ENCODE peak calls at places on chromosomes 11 and 22, in five cellular contexts. S is Peyer's patch, D is A549, V is nephron progenitor cell, G is AG09319. X is an unnamed sample.

GRCh38 chr22:47762141-47762540 is 999.7 kb downstream of the TBC1D22A start:
- DNase-seq in G (no peak), D (no peak), V (no peak), S (no peak), X (no peak)

GRCh38 chr11:32446227-32446626 is 10.9 kb upstream of the WT1 start:
- DNase-seq in G (no peak), D (no peak), S (no peak), V (no peak), X (no peak)

GRCh38 chr11:30358569-30358968 is 35.7 kb downstream of the ARL14EP start:
- DNase-seq in S (no peak), G (no peak), D (no peak), V (no peak), X (no peak)

GRCh38 chr11:108559340-108559739 is 34.2 kb downstream of the EXPH5 start:
- DNase-seq in S (no peak), D (no peak), G (peak; percentile 69), V (no peak), X (peak; percentile 26)

GRCh38 chr22:46072030-46072881 is 78.1 kb upstream of the PPARA start:
- DNase-seq in V (peak; percentile 61), D (no peak), G (no peak), S (no peak), X (peak; percentile 54)

GRCh38 chr11:10725114-10725906 is 25.7 kb upstream of the CTR9 start:
- DNase-seq in D (no peak), V (no peak), G (no peak), S (no peak), X (peak; percentile 74)

GRCh38 chr11:119795231-119795630 is 66.2 kb upstream of the NECTIN1 start:
- DNase-seq in S (no peak), D (peak; percentile 19), G (peak; percentile 5), V (no peak), X (peak; percentile 29)

GRCh38 chr22:33007485-33007884 is 50.7 kb downstream of the SYN3 start:
- DNase-seq in S (no peak), G (no peak), V (no peak), D (no peak), X (no peak)

GRCh38 chr11:111698852-111699559 is 67.2 kb downstream of the PPP2R1B start:
- DNase-seq in S (no peak), G (no peak), D (no peak), V (no peak), X (peak; percentile 17)

GRCh38 chr11:68965901-68966868 is 14.6 kb downstream of the MRGPRD start:
- DNase-seq in S (no peak), G (no peak), V (no peak), D (no peak), X (no peak)

GRCh38 chr22:28608546-28608945 is 71.1 kb downstream of the TTC28 start:
- DNase-seq in D (no peak), S (no peak), V (no peak), G (no peak), X (no peak)

GRCh38 chr11:67301951-67302516 is 1.3 kb upstream of the SSH3 start:
- DNase-seq in S (no peak), V (peak; percentile 68), G (no peak), D (peak; percentile 59), X (no peak)

GRCh38 chr11:98183034-98183433 is 837.7 kb upstream of the CNTN5 start:
- DNase-seq in S (no peak), V (no peak), G (no peak), D (no peak), X (no peak)

GRCh38 chr11:4441500-4441899 is 7.6 kb upstream of the OR52K2 start:
- DNase-seq in S (no peak), V (no peak), D (no peak), G (no peak), X (no peak)

GRCh38 chr22:31929126-31929928 is 15.0 kb upstream of the YWHAH start:
- DNase-seq in V (peak; percentile 25), D (no peak), G (no peak), S (no peak), X (no peak)

GRCh38 chr22:20156042-20156389 is 5.2 kb upstream of the CCDC188 start:
- DNase-seq in V (no peak), S (no peak), D (no peak), G (no peak), X (no peak)

GRCh38 chr22:20155330-20156041 is 4.6 kb upstream of the CCDC188 start:
- DNase-seq in S (no peak), V (no peak), D (no peak), G (peak; percentile 44), X (peak; percentile 12)

GRCh38 chr22:20158366-20159036 is 7.6 kb upstream of the CCDC188 start:
- DNase-seq in G (no peak), V (no peak), D (no peak), S (no peak), X (no peak)

GRCh38 chr22:20157416-20158183 is 6.7 kb upstream of the CCDC188 start:
- DNase-seq in S (no peak), D (no peak), V (no peak), G (no peak), X (no peak)

GRCh38 chr22:20156611-20157415 is 6.0 kb upstream of the CCDC188 start:
- DNase-seq in G (peak; percentile 20), V (peak; percentile 97), S (peak; percentile 89), D (peak; percentile 62), X (peak; percentile 81)
- TF ChIP-seq CTCF in G (peak; percentile 97), V (peak; percentile 97), S (peak; percentile 99), D (peak; percentile 77), X (peak; percentile 93)

GRCh38 chr11:27642954-27643353 is 57.3 kb downstream of the BDNF start:
- DNase-seq in S (no peak), V (no peak), G (no peak), D (peak; percentile 16), X (no peak)
- TF ChIP-seq CTCF in S (no peak), V (no peak), G (no peak), D (no peak), X (no peak)

GRCh38 chr11:56750190-56750589 is 1.7 kb upstream of the OR9G4 start:
- DNase-seq in G (no peak), D (peak; percentile 4), S (no peak), V (no peak), X (no peak)
- TF ChIP-seq CTCF in G (no peak), D (no peak), S (no peak), V (no peak), X (no peak)

GRCh38 chr22:37551981-37552380 is 8.3 kb upstream of the CDC42EP1 start:
- DNase-seq in G (no peak), V (no peak), D (no peak), S (no peak), X (no peak)

GRCh38 chr22:37547249-37547741 is 13.0 kb upstream of the CDC42EP1 start:
- DNase-seq in G (no peak), V (no peak), S (no peak), D (no peak), X (no peak)

GRCh38 chr22:37546436-37547248 is 13.6 kb upstream of the CDC42EP1 start:
- DNase-seq in G (no peak), V (no peak), D (no peak), S (peak; percentile 33), X (peak; percentile 96)

GRCh38 chr22:37552560-37553163 is 7.6 kb upstream of the CDC42EP1 start:
- DNase-seq in V (peak; percentile 67), S (no peak), G (no peak), D (no peak), X (peak; percentile 72)

DNA sequence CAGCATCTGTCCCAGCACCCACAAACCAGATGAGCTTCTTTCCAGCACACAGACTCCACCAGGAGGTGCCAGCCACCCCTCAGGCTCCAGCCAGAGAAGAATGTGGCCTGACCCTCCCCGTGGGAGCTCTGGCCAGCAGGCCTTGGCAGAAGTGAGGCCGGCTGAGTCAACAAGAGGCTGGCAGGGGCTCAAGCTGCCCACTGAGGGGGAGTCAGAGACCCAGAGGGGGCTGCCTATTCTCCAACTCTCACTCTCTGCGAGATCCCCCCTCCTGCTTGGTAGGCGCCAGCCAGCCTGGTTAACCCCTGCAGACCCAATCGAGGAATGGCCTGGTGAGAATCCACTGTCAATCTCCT is 10.6 kb upstream of the CDC42EP1 start:
- DNase-seq in V (no peak), D (no peak), G (no peak), S (no peak), X (peak; percentile 73)
- TF ChIP-seq CTCF in V (no peak), D (no peak), G (peak; percentile 47), S (no peak), X (peak; percentile 49)

DNA sequence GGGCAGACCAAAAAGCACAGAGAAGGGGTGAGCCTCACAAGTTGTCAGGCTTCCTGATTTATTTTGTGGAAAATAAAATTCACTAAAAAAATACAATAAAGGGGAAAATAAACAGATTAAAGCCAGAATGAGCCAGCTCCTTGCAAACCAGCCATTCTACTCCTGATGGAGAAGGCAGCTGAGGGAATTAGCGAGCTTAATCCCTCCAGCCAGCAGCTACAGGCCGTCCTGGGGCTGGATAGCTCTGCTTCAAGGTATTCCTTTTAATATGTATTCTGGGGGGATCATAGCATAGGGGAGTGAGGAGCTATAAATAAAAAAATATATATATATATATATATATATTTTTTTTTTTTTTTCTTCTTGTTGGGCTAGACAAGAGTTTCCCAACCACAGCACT is 165.4 kb upstream of the NTM start:
- DNase-seq in V (no peak), G (no peak), D (no peak), S (no peak), X (no peak)
- TF ChIP-seq CTCF in V (no peak), G (no peak), D (no peak), S (no peak), X (no peak)

DNA sequence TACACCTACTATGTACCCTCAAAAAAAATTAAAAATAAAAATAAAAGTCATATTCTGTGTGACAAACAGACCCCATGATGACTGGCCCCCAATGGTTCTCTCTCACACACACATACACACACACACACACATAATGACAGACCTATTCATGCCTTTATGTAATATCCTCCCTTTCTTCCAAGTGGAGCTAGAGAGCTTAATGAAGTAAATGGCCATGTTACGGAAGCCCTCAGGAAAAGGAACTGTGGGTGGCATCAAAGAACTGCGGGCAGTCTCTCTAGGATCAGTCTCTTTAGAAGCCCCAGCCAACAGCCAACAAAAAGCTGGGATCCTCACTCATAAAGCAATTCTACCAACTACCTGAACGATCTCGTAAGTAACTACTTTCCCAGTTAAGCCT is 125.5 kb downstream of the SIK3 start:
- DNase-seq in S (no peak), V (no peak), G (no peak), D (peak; percentile 19), X (no peak)
- TF ChIP-seq CTCF in S (no peak), V (no peak), G (no peak), D (no peak), X (no peak)

GRCh38 chr11:75245356-75246005 is 4.9 kb downstream of the TPBGL start:
- DNase-seq in D (peak; percentile 36), G (no peak), V (no peak), S (peak; percentile 6), X (no peak)
- TF ChIP-seq CTCF in D (peak; percentile 11), G (no peak), V (no peak), S (no peak), X (peak; percentile 1)

GRCh38 chr11:77039491-77040400 is 5.5 kb downstream of the B3GNT6 start:
- DNase-seq in S (no peak), G (no peak), D (no peak), V (peak; percentile 67), X (peak; percentile 51)
- TF ChIP-seq CTCF in S (no peak), G (peak; percentile 62), D (peak; percentile 31), V (peak; percentile 49), X (peak; percentile 63)